ENCODE peak calls at places on chromosomes 3 and 15, in four cellular contexts. R, W, V and O are unnamed samples.

GRCh38 chr3:116005404-116005803 is 382.1 kb downstream of the GAP43 start:
- DNase-seq in R (peak; percentile 69), W (no peak), V (no peak), O (no peak)

GRCh38 chr15:96121521-96121920 is 209.0 kb upstream of the NR2F2 start:
- DNase-seq in V (no peak), R (no peak), W (no peak), O (no peak)

GRCh38 chr15:61659571-61660190 is 400.6 kb downstream of the VPS13C start:
- DNase-seq in V (no peak), R (no peak), W (no peak), O (no peak)

GRCh38 chr3:278300-279064 is 81.9 kb downstream of the CHL1 start:
- DNase-seq in R (no peak), V (peak; percentile 89), W (no peak), O (no peak)

GRCh38 chr3:124860599-124860998 is 26.6 kb downstream of the ITGB5 start:
- DNase-seq in R (no peak), V (no peak), W (no peak), O (no peak)

GRCh38 chr3:67947808-67948508 is 293.5 kb upstream of the SUCLG2 start:
- DNase-seq in W (peak; percentile 23), R (no peak), V (no peak), O (no peak)

GRCh38 chr3:28130836-28131235 is 110.6 kb upstream of the CMC1 start:
- DNase-seq in W (no peak), V (no peak), R (no peak), O (no peak)

GRCh38 chr3:55750525-55750924 is 263.4 kb upstream of the WNT5A start:
- DNase-seq in R (no peak), W (no peak), V (no peak), O (no peak)

GRCh38 chr15:93035092-93035915 is 53.7 kb downstream of the RGMA start:
- DNase-seq in R (no peak), V (no peak), W (no peak), O (peak; percentile 12)

GRCh38 chr3:50172615-50173220 is 17.6 kb downstream of the SEMA3F start:
- DNase-seq in R (no peak), V (no peak), W (no peak), O (no peak)

GRCh38 chr15:37900286-37901221 is 33.9 kb upstream of the TMCO5A start:
- DNase-seq in R (no peak), W (no peak), V (no peak), O (no peak)

GRCh38 chr3:194121881-194122280 is 14.1 kb upstream of the HES1 start:
- DNase-seq in R (no peak), V (no peak), W (no peak), O (no peak)
- TF ChIP-seq NRF1 in R (no peak), V (no peak), W (no peak), O (no peak)

GRCh38 chr3:153096611-153097200 is 65.3 kb upstream of the RAP2B start:
- DNase-seq in V (no peak), W (no peak), R (no peak), O (no peak)
- TF ChIP-seq NRF1 in V (no peak), W (no peak), R (no peak), O (no peak)

DNA sequence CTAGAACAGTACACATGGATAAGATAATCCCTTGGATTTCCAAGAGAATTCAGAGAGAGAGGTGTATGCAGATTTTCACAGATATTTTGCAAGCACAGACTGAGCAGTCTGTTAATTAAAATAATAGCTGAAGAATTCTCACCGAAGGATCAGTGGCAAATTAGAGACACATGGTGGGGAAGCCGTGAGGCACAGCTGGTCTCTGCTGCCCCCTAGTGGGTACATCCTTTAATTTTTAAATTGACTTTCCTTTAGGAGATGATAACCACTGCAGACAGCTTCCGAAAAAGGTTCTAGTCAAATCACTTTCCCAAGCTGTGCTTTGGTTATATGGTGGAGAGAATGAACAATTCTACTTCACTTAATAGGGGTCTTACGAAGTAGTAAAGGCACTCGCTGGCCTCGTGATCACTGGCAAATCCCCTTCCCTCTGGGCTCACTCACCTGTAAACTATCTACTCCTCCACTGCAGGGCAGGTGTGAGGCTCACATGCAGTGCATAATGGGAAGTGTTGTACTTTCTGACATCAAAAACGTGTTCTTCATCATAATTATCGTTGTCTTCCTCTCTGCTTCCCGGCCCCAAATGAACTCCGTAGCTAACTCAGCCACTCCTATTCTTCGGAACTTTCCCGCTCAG is 19.5 kb downstream of the MESD start:
- DNase-seq in V (no peak), W (no peak), R (peak; percentile 81), O (peak; percentile 70)
- TF ChIP-seq NRF1 in V (no peak), W (no peak), R (no peak), O (no peak)

DNA sequence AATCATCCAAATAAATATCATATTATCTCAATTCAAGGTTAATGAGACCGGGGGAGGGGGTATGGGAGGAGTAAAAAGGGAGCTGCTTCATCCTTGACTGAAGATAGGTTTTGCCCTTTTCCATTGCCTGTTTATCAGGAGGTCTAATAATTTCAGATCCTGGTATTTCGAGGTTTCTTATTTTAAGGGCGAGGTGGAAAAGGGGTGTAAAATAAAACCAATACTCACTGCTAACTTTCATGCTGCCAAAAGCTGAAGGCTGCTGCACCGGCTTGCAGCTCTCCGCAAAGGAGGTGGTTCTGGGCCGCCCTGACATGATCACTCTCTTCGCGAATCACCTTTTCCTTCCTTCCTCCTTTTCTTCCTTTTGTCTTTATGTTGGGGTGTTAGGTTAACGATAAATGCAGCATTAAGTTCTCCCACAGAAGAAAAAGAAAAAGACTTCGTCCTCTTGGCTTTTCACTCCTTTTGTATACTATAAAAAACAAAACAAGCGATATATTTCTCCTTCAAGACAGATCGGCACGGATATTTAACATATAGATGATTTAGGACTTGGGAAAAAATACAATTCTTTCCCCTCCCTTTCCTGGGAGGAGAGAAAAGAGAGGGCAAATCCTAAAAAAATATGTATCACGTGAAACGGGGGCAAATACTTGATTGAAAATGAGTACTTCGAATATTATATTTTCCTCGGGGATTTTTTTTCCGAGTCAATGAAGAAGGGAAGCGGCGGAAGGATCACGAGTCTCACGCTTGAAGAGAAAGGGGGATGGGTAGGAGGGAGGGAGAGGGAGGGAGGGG is 926 bp downstream of the GSK3B start:
- DNase-seq in R (peak; percentile 84), W (peak; percentile 33), V (no peak), O (no peak)
- TF ChIP-seq NRF1 in R (no peak), W (no peak), V (no peak), O (no peak)

GRCh38 chr15:56839641-56840040 is 78.8 kb upstream of the TCF12 start:
- DNase-seq in R (no peak), V (no peak), W (no peak), O (no peak)
- TF ChIP-seq NRF1 in R (no peak), V (no peak), W (no peak), O (no peak)

GRCh38 chr15:48774484-48774883 is 36.4 kb downstream of the CEP152 start:
- DNase-seq in V (no peak), W (no peak), R (no peak), O (no peak)
- TF ChIP-seq NRF1 in V (no peak), W (no peak), R (no peak), O (no peak)